ENCODE peak calls at places on chromosomes 3 and 15, in ten cellular contexts. One of them, this sample, is unnamed.
A peak's percentile ranks its signal among the peaks of the same experiment; 100 is the strongest.

GRCh38 chr3:116005404-116005803 is 382.1 kb downstream of the GAP43 start:
- DNase-seq in fibroblast of mammary gland: peak; percentile 99
- DNase-seq in transverse colon: no peak
- DNase-seq in left ventricle myocardium inferior: peak; percentile 12
- DNase-seq in esophagus squamous epithelium: no peak
- DNase-seq in GM12865: no peak
- DNase-seq in endothelial cell: no peak
- DNase-seq in endodermal cell: peak; percentile 73
- DNase-seq in IMR-90: peak; percentile 98
- DNase-seq in Calu3: no peak
- DNase-seq in this sample: peak; percentile 33

GRCh38 chr15:72758195-72758594 is 25.4 kb downstream of the ADPGK start:
- DNase-seq in fibroblast of mammary gland: peak; percentile 96
- DNase-seq in transverse colon: no peak
- DNase-seq in left ventricle myocardium inferior: no peak
- DNase-seq in esophagus squamous epithelium: no peak
- DNase-seq in GM12865: no peak
- DNase-seq in endothelial cell: no peak
- DNase-seq in endodermal cell: no peak
- DNase-seq in IMR-90: peak; percentile 97
- DNase-seq in Calu3: no peak
- DNase-seq in this sample: no peak

GRCh38 chr3:119034256-119035013 is at the start of gene IGSF11:
- DNase-seq in fibroblast of mammary gland: peak; percentile 24
- DNase-seq in transverse colon: peak; percentile 45
- DNase-seq in left ventricle myocardium inferior: peak; percentile 53
- DNase-seq in esophagus squamous epithelium: no peak
- DNase-seq in GM12865: peak; percentile 57
- DNase-seq in endothelial cell: peak; percentile 81
- DNase-seq in endodermal cell: peak; percentile 89
- DNase-seq in IMR-90: peak; percentile 20
- DNase-seq in Calu3: peak; percentile 79
- DNase-seq in this sample: peak; percentile 23

GRCh38 chr3:129890125-129890524 is 3.4 kb downstream of the TMCC1 start:
- DNase-seq in fibroblast of mammary gland: no peak
- DNase-seq in transverse colon: no peak
- DNase-seq in left ventricle myocardium inferior: no peak
- DNase-seq in esophagus squamous epithelium: no peak
- DNase-seq in GM12865: peak; percentile 65
- DNase-seq in endothelial cell: peak; percentile 12
- DNase-seq in endodermal cell: no peak
- DNase-seq in IMR-90: no peak
- DNase-seq in Calu3: no peak
- DNase-seq in this sample: no peak

GRCh38 chr3:16309558-16309957 is 44.5 kb downstream of the OXNAD1 start:
- DNase-seq in fibroblast of mammary gland: peak; percentile 61
- DNase-seq in transverse colon: no peak
- DNase-seq in left ventricle myocardium inferior: no peak
- DNase-seq in esophagus squamous epithelium: no peak
- DNase-seq in GM12865: peak; percentile 81
- DNase-seq in endothelial cell: no peak
- DNase-seq in endodermal cell: no peak
- DNase-seq in IMR-90: peak; percentile 68
- DNase-seq in Calu3: peak; percentile 21
- DNase-seq in this sample: no peak

GRCh38 chr3:171284308-171285075 is 175.7 kb downstream of the TNIK start:
- DNase-seq in fibroblast of mammary gland: peak; percentile 98
- DNase-seq in transverse colon: no peak
- DNase-seq in left ventricle myocardium inferior: no peak
- DNase-seq in esophagus squamous epithelium: no peak
- DNase-seq in GM12865: peak; percentile 86
- DNase-seq in endothelial cell: no peak
- DNase-seq in endodermal cell: no peak
- DNase-seq in IMR-90: peak; percentile 98
- DNase-seq in Calu3: peak; percentile 37
- DNase-seq in this sample: peak; percentile 26

GRCh38 chr3:59535791-59536221 is 486.0 kb upstream of the CFAP20DC start:
- DNase-seq in fibroblast of mammary gland: peak; percentile 22
- DNase-seq in transverse colon: no peak
- DNase-seq in left ventricle myocardium inferior: no peak
- DNase-seq in esophagus squamous epithelium: no peak
- DNase-seq in GM12865: no peak
- DNase-seq in endothelial cell: no peak
- DNase-seq in endodermal cell: no peak
- DNase-seq in IMR-90: peak; percentile 63
- DNase-seq in Calu3: no peak
- DNase-seq in this sample: no peak

GRCh38 chr3:14322667-14323295 is 79.6 kb upstream of the SLC6A6 start:
- DNase-seq in fibroblast of mammary gland: no peak
- DNase-seq in transverse colon: no peak
- DNase-seq in left ventricle myocardium inferior: no peak
- DNase-seq in esophagus squamous epithelium: no peak
- DNase-seq in GM12865: no peak
- DNase-seq in endothelial cell: no peak
- DNase-seq in endodermal cell: no peak
- DNase-seq in IMR-90: no peak
- DNase-seq in Calu3: no peak
- DNase-seq in this sample: no peak

GRCh38 chr15:25345943-25346342 is 92.9 kb downstream of the UBE3A start:
- DNase-seq in fibroblast of mammary gland: peak; percentile 39
- DNase-seq in transverse colon: no peak
- DNase-seq in left ventricle myocardium inferior: peak; percentile 63
- DNase-seq in esophagus squamous epithelium: no peak
- DNase-seq in GM12865: no peak
- DNase-seq in endothelial cell: peak; percentile 43
- DNase-seq in endodermal cell: peak; percentile 75
- DNase-seq in IMR-90: peak; percentile 4
- DNase-seq in Calu3: no peak
- DNase-seq in this sample: no peak

DNA sequence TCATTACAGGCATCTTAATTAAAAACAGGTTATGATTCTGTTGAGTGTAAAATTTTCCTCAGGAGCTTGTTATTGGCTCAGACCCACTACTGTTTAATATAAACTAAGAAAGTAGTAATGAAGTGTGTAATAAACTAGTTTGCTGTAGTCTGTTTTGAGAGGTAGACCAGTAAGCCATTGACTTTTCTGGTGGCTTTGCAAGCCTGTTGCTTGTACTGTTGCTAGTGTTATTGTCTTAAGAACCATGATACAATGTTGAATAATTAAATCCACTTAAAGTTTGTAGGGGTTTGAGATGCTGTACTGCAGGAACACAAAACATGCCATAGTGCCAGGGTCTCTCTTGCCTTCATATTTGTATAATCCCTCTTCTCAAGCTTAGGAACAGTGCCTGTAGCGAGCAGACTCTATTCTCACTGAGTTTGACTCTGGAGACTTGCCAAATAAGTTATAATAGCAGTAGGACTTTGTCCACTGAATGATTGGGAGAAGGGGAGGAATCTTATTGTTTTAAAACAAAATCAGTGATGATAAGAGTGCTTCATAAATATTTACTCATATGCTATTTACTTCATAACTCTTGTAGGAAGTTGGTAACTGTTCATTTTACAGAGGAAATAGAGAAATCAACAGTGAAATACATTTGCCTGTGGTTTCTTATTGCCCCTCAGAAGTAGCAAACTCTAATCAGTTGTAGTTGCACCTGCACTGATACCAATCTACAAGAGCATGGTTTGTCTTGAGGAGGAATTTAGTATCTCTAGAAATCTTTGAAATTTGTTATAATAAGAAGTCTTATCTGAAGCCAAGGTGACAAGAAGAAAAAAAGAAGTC is 13.4 kb downstream of the TCF12 start:
- DNase-seq in fibroblast of mammary gland: no peak
- DNase-seq in transverse colon: no peak
- DNase-seq in left ventricle myocardium inferior: no peak
- DNase-seq in esophagus squamous epithelium: no peak
- DNase-seq in GM12865: peak; percentile 24
- DNase-seq in endothelial cell: no peak
- DNase-seq in endodermal cell: no peak
- DNase-seq in IMR-90: no peak
- DNase-seq in Calu3: no peak
- DNase-seq in this sample: no peak
- TF ChIP-seq CTCF in fibroblast of mammary gland: no peak
- TF ChIP-seq CTCF in transverse colon: no peak
- TF ChIP-seq CTCF in left ventricle myocardium inferior: no peak
- TF ChIP-seq CTCF in esophagus squamous epithelium: no peak
- TF ChIP-seq CTCF in GM12865: no peak
- TF ChIP-seq CTCF in endothelial cell: no peak
- TF ChIP-seq CTCF in endodermal cell: no peak
- TF ChIP-seq CTCF in IMR-90: no peak
- TF ChIP-seq CTCF in Calu3: no peak
- TF ChIP-seq CTCF in this sample: no peak

GRCh38 chr3:99747915-99748314 is 69.7 kb upstream of the CMSS1 start:
- DNase-seq in fibroblast of mammary gland: peak; percentile 52
- DNase-seq in transverse colon: no peak
- DNase-seq in left ventricle myocardium inferior: no peak
- DNase-seq in esophagus squamous epithelium: no peak
- DNase-seq in GM12865: peak; percentile 3
- DNase-seq in endothelial cell: peak; percentile 23
- DNase-seq in endodermal cell: no peak
- DNase-seq in IMR-90: peak; percentile 32
- DNase-seq in Calu3: peak; percentile 44
- DNase-seq in this sample: no peak
- TF ChIP-seq CTCF in fibroblast of mammary gland: peak; percentile 37
- TF ChIP-seq CTCF in transverse colon: peak; percentile 29
- TF ChIP-seq CTCF in left ventricle myocardium inferior: peak; percentile 26
- TF ChIP-seq CTCF in esophagus squamous epithelium: peak; percentile 19
- TF ChIP-seq CTCF in GM12865: no peak
- TF ChIP-seq CTCF in endothelial cell: no peak
- TF ChIP-seq CTCF in endodermal cell: peak; percentile 67
- TF ChIP-seq CTCF in IMR-90: peak; percentile 50
- TF ChIP-seq CTCF in Calu3: peak; percentile 18
- TF ChIP-seq CTCF in this sample: no peak

GRCh38 chr15:82621970-82622369 is 25.2 kb downstream of the CPEB1 start:
- DNase-seq in fibroblast of mammary gland: no peak
- DNase-seq in transverse colon: no peak
- DNase-seq in left ventricle myocardium inferior: no peak
- DNase-seq in esophagus squamous epithelium: no peak
- DNase-seq in GM12865: no peak
- DNase-seq in endothelial cell: no peak
- DNase-seq in endodermal cell: peak; percentile 73
- DNase-seq in IMR-90: no peak
- DNase-seq in Calu3: no peak
- DNase-seq in this sample: no peak
- TF ChIP-seq CTCF in fibroblast of mammary gland: peak; percentile 15
- TF ChIP-seq CTCF in transverse colon: no peak
- TF ChIP-seq CTCF in left ventricle myocardium inferior: peak; percentile 12
- TF ChIP-seq CTCF in esophagus squamous epithelium: no peak
- TF ChIP-seq CTCF in GM12865: no peak
- TF ChIP-seq CTCF in endothelial cell: no peak
- TF ChIP-seq CTCF in endodermal cell: peak; percentile 71
- TF ChIP-seq CTCF in IMR-90: no peak
- TF ChIP-seq CTCF in Calu3: no peak
- TF ChIP-seq CTCF in this sample: no peak

DNA sequence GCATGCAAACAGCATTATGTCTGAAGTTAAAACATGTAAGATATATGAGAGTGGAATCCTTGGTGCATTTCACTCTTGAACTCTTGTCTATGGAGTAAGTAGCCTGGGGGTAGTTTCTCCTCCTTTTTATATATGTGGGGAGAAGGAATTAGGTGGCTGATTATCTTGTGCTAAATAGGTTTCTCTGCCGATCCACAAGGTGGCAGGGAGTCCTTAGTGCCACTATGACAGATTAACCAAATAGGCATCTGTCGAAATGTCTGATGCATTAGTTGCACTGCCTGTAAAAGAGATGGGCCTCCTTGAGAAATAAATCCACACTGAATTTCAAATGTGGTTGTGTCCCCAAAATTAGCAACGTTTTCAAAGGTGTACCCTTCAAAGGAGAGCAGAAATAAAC is 170.1 kb downstream of the CNTN4 start:
- DNase-seq in fibroblast of mammary gland: no peak
- DNase-seq in transverse colon: no peak
- DNase-seq in left ventricle myocardium inferior: no peak
- DNase-seq in esophagus squamous epithelium: no peak
- DNase-seq in GM12865: peak; percentile 11
- DNase-seq in endothelial cell: no peak
- DNase-seq in endodermal cell: no peak
- DNase-seq in IMR-90: no peak
- DNase-seq in Calu3: no peak
- DNase-seq in this sample: no peak
- TF ChIP-seq CTCF in fibroblast of mammary gland: no peak
- TF ChIP-seq CTCF in transverse colon: no peak
- TF ChIP-seq CTCF in left ventricle myocardium inferior: peak; percentile 48
- TF ChIP-seq CTCF in esophagus squamous epithelium: no peak
- TF ChIP-seq CTCF in GM12865: no peak
- TF ChIP-seq CTCF in endothelial cell: no peak
- TF ChIP-seq CTCF in endodermal cell: peak; percentile 52
- TF ChIP-seq CTCF in IMR-90: no peak
- TF ChIP-seq CTCF in Calu3: no peak
- TF ChIP-seq CTCF in this sample: no peak

GRCh38 chr3:69020424-69020823 is 6.9 kb upstream of the EOGT start:
- DNase-seq in fibroblast of mammary gland: no peak
- DNase-seq in transverse colon: no peak
- DNase-seq in left ventricle myocardium inferior: no peak
- DNase-seq in esophagus squamous epithelium: no peak
- DNase-seq in GM12865: no peak
- DNase-seq in endothelial cell: no peak
- DNase-seq in endodermal cell: no peak
- DNase-seq in IMR-90: no peak
- DNase-seq in Calu3: no peak
- DNase-seq in this sample: no peak
- TF ChIP-seq CTCF in fibroblast of mammary gland: peak; percentile 35
- TF ChIP-seq CTCF in transverse colon: no peak
- TF ChIP-seq CTCF in left ventricle myocardium inferior: peak; percentile 32
- TF ChIP-seq CTCF in esophagus squamous epithelium: no peak
- TF ChIP-seq CTCF in GM12865: no peak
- TF ChIP-seq CTCF in endothelial cell: peak; percentile 13
- TF ChIP-seq CTCF in endodermal cell: peak; percentile 68
- TF ChIP-seq CTCF in IMR-90: peak; percentile 21
- TF ChIP-seq CTCF in Calu3: no peak
- TF ChIP-seq CTCF in this sample: no peak